ENCODE peak calls at places on chromosome 11, in ten cellular contexts. Z is PC-3; I is CD4-positive, alpha-beta memory T cell; K is neuronal stem cell; N is left ventricle myocardium inferior; Q is H1; O is heart right ventricle; P is HCT116; F is ovary; U is body of pancreas. B is an unnamed sample.

GRCh38 chr11:125995313-125995712 is 49.5 kb downstream of the VSIG10L2 start:
- DNase-seq in N (no peak), I (no peak), P (no peak), F (no peak), Q (no peak), U (no peak), K (no peak), O (no peak), Z (no peak), B (no peak)

GRCh38 chr11:124754710-124755109 is 2.7 kb upstream of the VSIG2 start:
- DNase-seq in Z (no peak), K (no peak), P (no peak), N (no peak), O (no peak), F (no peak), I (no peak), Q (no peak), U (no peak), B (no peak)

GRCh38 chr11:116300252-116300651 is 472.5 kb downstream of the BUD13 start:
- DNase-seq in U (no peak), I (no peak), K (no peak), Q (no peak), N (no peak), P (no peak), F (no peak), O (no peak), Z (no peak), B (no peak)

GRCh38 chr11:60880189-60880588 is 12.8 kb downstream of the ZP1 start:
- DNase-seq in Z (no peak), P (no peak), I (no peak), Q (no peak), N (no peak), O (no peak), K (no peak), U (no peak), F (no peak), B (no peak)

GRCh38 chr11:110130642-110131238 is 37.5 kb downstream of the ZC3H12C start:
- DNase-seq in Z (no peak), K (peak; percentile 86), N (no peak), I (no peak), F (no peak), U (no peak), Q (no peak), P (no peak), O (no peak), B (no peak)

GRCh38 chr11:132935383-132935782 is 596.9 kb downstream of the OPCML start:
- DNase-seq in P (no peak), N (no peak), F (no peak), O (no peak), Q (no peak), I (no peak), U (no peak), K (no peak), Z (no peak), B (no peak)

GRCh38 chr11:125154380-125155099 is 10.0 kb upstream of the PKNOX2 start:
- DNase-seq in K (no peak), O (no peak), Q (no peak), U (no peak), P (no peak), N (no peak), Z (no peak), I (no peak), F (no peak), B (no peak)

GRCh38 chr11:102564110-102564509 is 33.6 kb upstream of the MMP7 start:
- DNase-seq in Q (no peak), N (no peak), O (no peak), F (no peak), K (no peak), I (no peak), P (peak; percentile 74), U (no peak), Z (peak; percentile 99), B (no peak)

GRCh38 chr11:58506935-58507334 is 970 bp downstream of the OR5B21 start:
- DNase-seq in N (no peak), U (no peak), Q (no peak), P (no peak), K (no peak), I (no peak), Z (no peak), O (no peak), F (no peak), B (no peak)

GRCh38 chr11:58509730-58510129 is 1.8 kb upstream of the OR5B21 start:
- DNase-seq in F (no peak), U (no peak), P (no peak), K (no peak), O (no peak), N (no peak), I (no peak), Z (no peak), Q (no peak), B (no peak)

GRCh38 chr11:58508814-58509213 is 909 bp upstream of the OR5B21 start:
- DNase-seq in Z (no peak), U (no peak), K (no peak), F (no peak), O (no peak), Q (no peak), P (no peak), N (no peak), I (no peak), B (no peak)

GRCh38 chr11:58507355-58507754 is 550 bp downstream of the OR5B21 start:
- DNase-seq in O (no peak), K (no peak), U (no peak), I (no peak), F (no peak), N (no peak), Q (no peak), P (no peak), Z (no peak), B (no peak)

DNA sequence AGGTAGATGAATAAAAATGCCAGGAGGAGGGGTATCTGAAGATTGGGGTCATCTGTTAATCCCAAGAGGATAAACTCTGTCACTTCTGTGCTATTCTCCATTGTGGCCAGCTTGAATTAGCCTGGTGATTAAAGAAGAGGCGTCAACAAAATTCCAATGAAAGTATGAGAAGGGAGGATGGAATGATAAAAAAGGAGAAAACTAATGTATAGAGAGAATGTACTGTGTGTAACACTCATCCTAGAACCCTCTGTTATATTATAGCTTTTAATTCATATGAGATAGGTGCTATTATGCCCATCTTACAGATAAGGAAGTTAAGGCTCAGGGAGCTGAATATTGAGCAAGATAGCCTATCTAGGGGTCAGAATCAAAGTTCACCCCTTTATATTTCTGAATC is at the start of gene OR5B21:
- DNase-seq in Z (no peak), N (no peak), K (no peak), U (no peak), F (no peak), O (no peak), I (no peak), Q (no peak), P (no peak), B (no peak)
- H3K27ac ChIP-seq in Z (no peak within 1 kb of the TSS), N (no peak within 1 kb of the TSS), K (no peak within 1 kb of the TSS), U (no peak within 1 kb of the TSS), F (no peak within 1 kb of the TSS), O (no peak within 1 kb of the TSS), I (no peak within 1 kb of the TSS), Q (no peak within 1 kb of the TSS), P (no peak within 1 kb of the TSS), B (no peak within 1 kb of the TSS)

GRCh38 chr11:848988-849824 is 6.6 kb downstream of the TSPAN4 start:
- DNase-seq in F (no peak), O (no peak), Z (no peak), P (no peak), N (no peak), I (no peak), Q (peak; percentile 90), U (no peak), K (no peak), B (no peak)

GRCh38 chr11:847876-848275 is 5.2 kb downstream of the TSPAN4 start:
- DNase-seq in N (no peak), P (no peak), U (no peak), F (no peak), K (no peak), O (no peak), Q (no peak), Z (no peak), I (no peak), B (no peak)

GRCh38 chr11:848380-848931 is 5.8 kb downstream of the TSPAN4 start:
- DNase-seq in U (no peak), F (no peak), I (peak; percentile 62), O (no peak), Q (peak; percentile 85), K (no peak), Z (no peak), P (no peak), N (no peak), B (no peak)

GRCh38 chr11:850777-851762 is 8.4 kb downstream of the TSPAN4 start:
- DNase-seq in K (no peak), Z (no peak), I (peak; percentile 26), Q (peak; percentile 76), N (no peak), F (peak; percentile 73), O (no peak), P (no peak), U (no peak), B (no peak)

DNA sequence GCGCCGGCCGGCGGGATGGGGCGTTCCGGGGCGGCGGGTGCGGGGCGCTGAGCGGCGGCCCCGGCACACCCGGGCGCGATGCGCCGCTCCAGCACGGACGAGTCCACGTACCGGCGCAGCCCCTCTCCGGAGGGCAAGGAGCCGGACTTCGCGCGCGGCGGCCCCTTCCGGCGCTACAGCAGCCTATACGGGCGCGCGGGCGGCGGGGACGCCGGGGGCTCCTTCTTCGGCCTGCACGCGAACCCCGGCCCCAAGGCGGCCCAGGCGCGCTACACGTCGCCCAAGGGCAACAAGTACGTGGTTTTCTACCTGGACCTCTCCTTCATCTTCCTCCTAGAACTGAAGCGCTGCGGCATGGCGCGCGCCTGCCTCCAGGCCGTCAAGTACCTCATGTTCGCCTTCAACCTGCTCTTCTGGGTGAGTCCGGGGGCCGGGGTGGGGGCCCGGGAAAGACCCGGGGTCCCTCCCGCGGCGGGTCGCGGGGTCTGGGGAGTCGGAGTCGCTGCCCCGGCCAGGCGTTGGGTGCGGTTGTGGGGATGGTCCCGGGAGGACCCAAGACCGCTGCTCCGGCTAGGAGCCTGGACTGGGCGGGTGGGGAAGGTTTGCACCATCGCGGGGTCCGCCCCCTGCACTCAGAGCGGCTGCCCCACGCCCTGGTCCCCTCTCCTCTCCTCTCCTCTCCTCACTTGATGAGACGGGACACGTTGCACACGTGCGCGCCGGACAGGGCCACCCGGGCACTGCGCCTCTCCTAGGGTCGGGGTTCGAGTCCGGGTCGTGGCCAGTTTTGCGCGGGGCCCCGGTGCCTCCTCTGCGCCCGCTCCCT is 7.5 kb downstream of the TSPAN4 start:
- DNase-seq in K (no peak), O (no peak), P (no peak), I (no peak), U (no peak), F (no peak), Q (no peak), Z (no peak), N (no peak), B (no peak)
- H3K4me3 ChIP-seq in K (peak overlapping the region; percentile 84), O (peak overlapping the region; percentile 52), P (no peak overlapping the region), I (no peak overlapping the region), U (no peak overlapping the region), F (peak overlapping the region; percentile 34), Q (peak overlapping the region; percentile 69), Z (no peak overlapping the region), N (peak overlapping the region; percentile 66), B (peak overlapping the region; percentile 61)

DNA sequence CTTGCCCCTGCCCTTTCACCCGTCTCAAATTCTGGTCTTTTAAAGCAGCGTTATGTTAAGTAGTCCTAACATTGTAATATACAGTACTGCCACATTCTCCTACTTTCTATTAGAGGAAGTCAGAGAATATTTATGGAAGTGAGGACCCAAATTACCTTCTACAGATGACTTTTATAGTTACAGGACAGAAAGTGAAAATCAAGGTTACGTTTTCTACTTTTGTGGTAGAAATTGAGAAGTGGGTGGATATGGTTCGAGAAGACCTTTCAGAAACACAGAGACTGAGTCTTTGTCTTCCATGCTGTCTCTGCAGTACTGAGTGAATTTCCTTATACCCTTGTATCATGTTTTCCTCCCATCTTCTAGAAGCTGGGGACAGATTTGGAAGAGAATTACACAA is 17.1 kb downstream of the SC5D start:
- DNase-seq in P (no peak), N (no peak), I (no peak), O (no peak), Q (no peak), F (no peak), Z (no peak), K (no peak), U (no peak), B (no peak)
- H3K27ac ChIP-seq in P (no peak overlapping the region), N (no peak overlapping the region), I (no peak overlapping the region), O (no peak overlapping the region), Q (no peak overlapping the region), F (no peak overlapping the region), Z (no peak overlapping the region), K (no peak overlapping the region), U (no peak overlapping the region), B (no peak overlapping the region)

GRCh38 chr11:34972892-34973291 is 56.5 kb downstream of the PDHX start:
- DNase-seq in Z (no peak), N (no peak), O (no peak), F (no peak), P (no peak), Q (no peak), K (no peak), I (no peak), U (no peak), B (no peak)

GRCh38 chr11:34978236-34979191 is 62.1 kb downstream of the PDHX start:
- DNase-seq in U (no peak), N (no peak), K (no peak), I (no peak), F (no peak), Z (no peak), Q (no peak), P (no peak), O (no peak), B (no peak)

GRCh38 chr11:34976496-34976895 is 60.1 kb downstream of the PDHX start:
- DNase-seq in Z (no peak), Q (no peak), K (no peak), U (no peak), P (no peak), O (no peak), F (no peak), I (no peak), N (no peak), B (no peak)

GRCh38 chr11:34975482-34975881 is 59.1 kb downstream of the PDHX start:
- DNase-seq in Q (no peak), P (no peak), N (no peak), Z (no peak), I (no peak), F (no peak), K (no peak), O (no peak), U (no peak), B (no peak)

GRCh38 chr11:34977039-34977906 is 60.9 kb downstream of the PDHX start:
- DNase-seq in I (no peak), O (no peak), Z (peak; percentile 81), K (no peak), P (peak; percentile 33), Q (no peak), F (no peak), U (no peak), N (no peak), B (no peak)
- H3K4me3 ChIP-seq in I (no peak overlapping the region), O (no peak overlapping the region), Z (peak overlapping the region; percentile 38), K (no peak overlapping the region), P (no peak overlapping the region), Q (no peak overlapping the region), F (no peak overlapping the region), U (no peak overlapping the region), N (no peak overlapping the region), B (no peak overlapping the region)

B was measured in thoracic aorta.